ENCODE peak calls at places on chromosome 11, in nine cellular contexts. J is DND-41, G is GM20000, H is astrocyte of the spinal cord, V is K562, E is neural progenitor cell, K is foreskin fibroblast, R is HFFc6, B is CD14-positive monocyte. W is an unnamed sample.

GRCh38 chr11:19196458-19196857 is 5.3 kb downstream of the CSRP3 start:
- DNase-seq in J (no peak), G (no peak), H (no peak), V (no peak), E (no peak), K (no peak), R (no peak), B (no peak), W (no peak)

GRCh38 chr11:45907911-45908370 is 870 bp upstream of the FREY1 start:
- DNase-seq in J (no peak), G (no peak), H (no peak), V (no peak), E (no peak), K (no peak), R (no peak), B (no peak), W (no peak)

GRCh38 chr11:123570939-123571590 is 83.4 kb downstream of the SCN3B start:
- DNase-seq in J (no peak), G (no peak), H (no peak), V (no peak), E (no peak), K (no peak), R (no peak), B (no peak), W (no peak)

GRCh38 chr11:69135420-69136363 is 20.0 kb upstream of the SMIM38 start:
- DNase-seq in J (no peak), G (no peak), H (no peak), V (no peak), E (no peak), K (no peak), R (no peak), B (no peak), W (peak; percentile 54)

GRCh38 chr11:58763120-58763490 is 31.4 kb upstream of the GLYAT start:
- DNase-seq in J (no peak), G (no peak), H (no peak), V (no peak), E (no peak), K (no peak), R (no peak), B (no peak), W (no peak)

GRCh38 chr11:12186683-12187082 is 76.3 kb downstream of the MICAL2 start:
- DNase-seq in J (no peak), G (no peak), H (no peak), V (no peak), E (no peak), K (no peak), R (no peak), B (no peak), W (no peak)

GRCh38 chr11:65576867-65577755 is 1.3 kb downstream of the EHBP1L1 start:
- DNase-seq in J (no peak), G (no peak), H (peak; percentile 45), V (no peak), E (no peak), K (peak; percentile 87), R (peak; percentile 69), B (peak; percentile 94), W (peak; percentile 61)

GRCh38 chr11:62666259-62666926 is 1.3 kb downstream of the CSKMT start:
- DNase-seq in J (no peak), G (peak; percentile 13), H (no peak), V (peak; percentile 20), E (no peak), K (no peak), R (no peak), B (no peak), W (no peak)

GRCh38 chr11:115168229-115168671 is 336.0 kb downstream of the CADM1 start:
- DNase-seq in J (no peak), G (no peak), H (no peak), V (no peak), E (no peak), K (no peak), R (no peak), B (no peak), W (no peak)

DNA sequence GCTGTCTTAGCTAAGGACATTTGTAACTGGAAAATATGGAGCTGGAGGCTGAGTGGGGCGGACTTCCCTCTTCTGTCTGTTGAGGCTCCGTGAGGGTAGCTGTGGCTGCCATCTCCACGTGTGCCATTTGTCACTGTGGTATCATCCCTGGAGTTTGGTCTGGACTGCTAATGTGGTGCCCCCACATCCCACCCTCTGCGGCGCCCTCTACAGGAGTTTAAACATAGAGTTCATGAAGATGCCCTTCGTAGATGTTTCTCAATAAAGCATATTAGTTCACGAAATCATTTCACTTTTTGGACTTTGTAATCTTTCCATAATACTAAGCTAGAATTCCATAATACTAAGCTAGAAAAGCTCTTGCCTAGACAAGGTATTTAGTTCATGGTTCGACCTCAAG is 52.4 kb downstream of the TECTA start:
- DNase-seq in J (no peak), G (no peak), H (no peak), V (no peak), E (peak; percentile 28), K (no peak), R (no peak), B (no peak), W (peak; percentile 7)
- TF ChIP-seq CTCF in J (peak; percentile 8), G (no peak), H (no peak), V (peak; percentile 13), E (peak; percentile 40), K (no peak), R (peak; percentile 16), B (no peak), W (no peak)

DNA sequence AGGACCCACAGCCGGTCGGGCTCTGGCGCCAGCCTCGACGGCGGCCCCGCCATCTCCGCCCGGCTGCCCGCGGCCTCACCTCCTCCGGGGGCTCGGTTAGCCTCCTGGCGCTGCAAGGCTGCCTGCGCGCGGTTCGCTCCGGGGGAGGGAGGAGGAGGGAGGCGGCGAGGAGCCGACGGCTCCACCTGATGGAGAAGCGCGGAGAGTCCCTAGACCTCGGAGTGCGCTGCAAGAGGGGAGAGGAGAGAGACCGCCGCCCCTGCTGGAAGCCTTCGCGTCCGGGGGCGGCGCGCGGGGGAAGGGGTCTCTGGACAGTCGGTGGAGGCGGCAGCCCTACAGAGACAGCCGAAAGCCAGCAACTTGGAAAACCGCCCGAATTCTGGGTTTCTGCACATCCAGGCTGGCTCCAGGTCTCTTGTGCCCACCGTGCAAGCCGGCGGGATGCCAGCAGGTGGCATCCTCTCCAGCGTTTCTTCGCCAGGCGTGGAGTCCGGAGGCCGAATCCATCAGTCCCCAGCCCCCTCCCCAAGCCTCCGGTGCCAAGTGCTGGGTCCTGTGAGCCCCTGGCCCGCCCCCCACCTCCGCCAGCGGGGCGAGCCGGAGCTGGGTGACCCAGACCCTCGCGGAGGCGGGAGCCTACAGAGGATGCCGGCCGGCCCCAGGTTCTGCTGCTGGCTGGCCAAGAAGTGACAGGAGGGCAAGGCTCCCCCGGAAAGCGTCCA is 2.9 kb upstream of the KIRREL3 start:
- DNase-seq in J (no peak), G (peak; percentile 43), H (peak; percentile 62), V (peak; percentile 17), E (peak; percentile 94), K (peak; percentile 48), R (peak; percentile 44), B (no peak), W (peak; percentile 20)
- TF ChIP-seq CTCF in J (peak; percentile 22), G (peak; percentile 17), H (peak; percentile 35), V (no peak), E (peak; percentile 65), K (peak; percentile 46), R (peak; percentile 74), B (no peak), W (no peak)

DNA sequence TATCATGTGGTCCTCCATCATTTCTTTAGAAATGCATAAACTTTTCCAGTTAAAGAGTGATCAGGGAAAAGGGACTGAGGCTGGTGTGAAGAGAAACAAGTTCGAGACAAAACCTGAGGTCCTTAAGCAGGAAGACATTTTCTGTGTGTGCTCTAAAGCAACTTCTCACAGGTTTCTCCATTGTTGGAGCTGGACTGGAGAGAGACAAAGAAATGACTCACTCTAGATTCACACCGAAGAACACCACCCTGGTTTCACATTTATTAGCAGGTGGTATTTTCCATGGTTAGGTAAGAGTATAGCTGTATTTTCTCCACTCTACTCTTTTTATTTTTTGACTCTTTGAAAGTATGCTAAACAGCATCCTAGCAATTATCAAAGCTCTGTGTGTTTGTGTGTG is 736.4 kb downstream of the KCNA4 start:
- DNase-seq in J (no peak), G (no peak), H (peak; percentile 45), V (no peak), E (no peak), K (no peak), R (no peak), B (no peak), W (no peak)
- TF ChIP-seq CTCF in J (no peak), G (no peak), H (no peak), V (no peak), E (no peak), K (no peak), R (no peak), B (no peak), W (no peak)

GRCh38 chr11:63671322-63672155 is at the start of gene ATL3:
- DNase-seq in J (peak; percentile 98), G (peak; percentile 96), H (peak; percentile 97), V (peak; percentile 93), E (peak; percentile 98), K (peak; percentile 93), R (peak; percentile 92), B (peak; percentile 90), W (peak; percentile 97)
- TF ChIP-seq CTCF in J (peak; percentile 27), G (no peak), H (peak; percentile 16), V (peak; percentile 29), E (no peak), K (no peak), R (peak; percentile 13), B (no peak), W (no peak)

DNA sequence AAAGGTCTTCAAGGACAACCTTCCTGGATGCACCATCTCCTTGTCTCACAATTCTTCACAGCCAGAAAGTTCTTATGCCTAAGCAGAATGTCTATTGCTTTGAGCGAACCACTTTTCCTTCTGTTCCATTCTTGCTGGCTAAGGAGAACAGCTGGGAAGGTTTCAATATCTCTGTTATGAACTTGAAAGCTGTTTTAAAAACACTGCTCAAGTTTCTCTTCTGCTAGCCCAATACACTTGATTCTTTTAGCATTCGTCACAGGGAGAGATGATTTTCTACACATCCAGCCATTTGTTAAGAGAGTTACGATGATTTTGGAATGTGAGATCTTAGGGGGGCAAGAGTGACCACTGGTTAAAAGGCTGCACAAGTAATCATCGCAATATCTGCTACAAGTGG is 249.3 kb downstream of the KIRREL3 start:
- DNase-seq in J (no peak), G (no peak), H (no peak), V (no peak), E (no peak), K (peak; percentile 22), R (no peak), B (no peak), W (no peak)
- TF ChIP-seq CTCF in J (no peak), G (no peak), H (no peak), V (no peak), E (no peak), K (no peak), R (no peak), B (no peak), W (no peak)

GRCh38 chr11:95739108-95739507 is 50.5 kb downstream of the FAM76B start:
- DNase-seq in J (no peak), G (no peak), H (no peak), V (no peak), E (peak; percentile 8), K (no peak), R (no peak), B (no peak), W (no peak)
- TF ChIP-seq CTCF in J (peak; percentile 18), G (peak; percentile 10), H (no peak), V (peak; percentile 32), E (peak; percentile 48), K (no peak), R (peak; percentile 30), B (no peak), W (peak; percentile 21)